ENCODE peak calls at places on chromosomes 12 and 14, in four cellular contexts. One of them, this sample, is unnamed.

GRCh38 chr14:23069413-23069806 is 12.1 kb upstream of the CDH24 start:
- DNase-seq in K562: no peak
- DNase-seq in H1: no peak
- DNase-seq in HepG2: no peak
- DNase-seq in this sample: no peak

GRCh38 chr12:88247241-88247643 is 105.1 kb downstream of the TMTC3 start:
- DNase-seq in K562: peak
- DNase-seq in H1: no peak
- DNase-seq in HepG2: no peak
- DNase-seq in this sample: peak

GRCh38 chr12:31221566-31221945 is 104.4 kb downstream of the SINHCAF start:
- DNase-seq in K562: no peak
- DNase-seq in H1: no peak
- DNase-seq in HepG2: no peak
- DNase-seq in this sample: no peak

GRCh38 chr12:39835517-39836489 is 216.2 kb upstream of the ABCD2 start:
- DNase-seq in K562: no peak
- DNase-seq in H1: no peak
- DNase-seq in HepG2: no peak
- DNase-seq in this sample: no peak

GRCh38 chr14:80456200-80456599 is 244.9 kb upstream of the DIO2 start:
- DNase-seq in K562: no peak
- DNase-seq in H1: no peak
- DNase-seq in HepG2: no peak
- DNase-seq in this sample: no peak

GRCh38 chr14:31084385-31084784 is 58.2 kb upstream of the STRN3 start:
- DNase-seq in K562: peak
- DNase-seq in H1: no peak
- DNase-seq in HepG2: peak
- DNase-seq in this sample: no peak

GRCh38 chr14:91059576-91060471 is 617 bp downstream of the RPS6KA5 start:
- DNase-seq in K562: peak
- DNase-seq in H1: peak
- DNase-seq in HepG2: peak
- DNase-seq in this sample: no peak

GRCh38 chr14:80621701-80622100 is 319.8 kb downstream of the CEP128 start:
- DNase-seq in K562: no peak
- DNase-seq in H1: no peak
- DNase-seq in HepG2: peak
- DNase-seq in this sample: peak

GRCh38 chr12:13486794-13487193 is 290.3 kb downstream of the EMP1 start:
- DNase-seq in K562: no peak
- DNase-seq in H1: no peak
- DNase-seq in HepG2: no peak
- DNase-seq in this sample: no peak

GRCh38 chr14:61528591-61529021 is 166.7 kb upstream of the HIF1A start:
- DNase-seq in K562: no peak
- DNase-seq in H1: no peak
- DNase-seq in HepG2: no peak
- DNase-seq in this sample: no peak

GRCh38 chr12:124025661-124026060 is 52.6 kb downstream of the ZNF664 start:
- DNase-seq in K562: no peak
- DNase-seq in H1: no peak
- DNase-seq in HepG2: no peak
- DNase-seq in this sample: no peak

GRCh38 chr12:19616781-19617180 is 177.5 kb downstream of the AEBP2 start:
- DNase-seq in K562: no peak
- DNase-seq in H1: no peak
- DNase-seq in HepG2: no peak
- DNase-seq in this sample: no peak

GRCh38 chr14:80426686-80427085 is 215.4 kb upstream of the DIO2 start:
- DNase-seq in K562: no peak
- DNase-seq in H1: no peak
- DNase-seq in HepG2: no peak
- DNase-seq in this sample: no peak

GRCh38 chr12:19553177-19553576 is 113.9 kb downstream of the AEBP2 start:
- DNase-seq in K562: no peak
- DNase-seq in H1: no peak
- DNase-seq in HepG2: no peak
- DNase-seq in this sample: no peak

DNA sequence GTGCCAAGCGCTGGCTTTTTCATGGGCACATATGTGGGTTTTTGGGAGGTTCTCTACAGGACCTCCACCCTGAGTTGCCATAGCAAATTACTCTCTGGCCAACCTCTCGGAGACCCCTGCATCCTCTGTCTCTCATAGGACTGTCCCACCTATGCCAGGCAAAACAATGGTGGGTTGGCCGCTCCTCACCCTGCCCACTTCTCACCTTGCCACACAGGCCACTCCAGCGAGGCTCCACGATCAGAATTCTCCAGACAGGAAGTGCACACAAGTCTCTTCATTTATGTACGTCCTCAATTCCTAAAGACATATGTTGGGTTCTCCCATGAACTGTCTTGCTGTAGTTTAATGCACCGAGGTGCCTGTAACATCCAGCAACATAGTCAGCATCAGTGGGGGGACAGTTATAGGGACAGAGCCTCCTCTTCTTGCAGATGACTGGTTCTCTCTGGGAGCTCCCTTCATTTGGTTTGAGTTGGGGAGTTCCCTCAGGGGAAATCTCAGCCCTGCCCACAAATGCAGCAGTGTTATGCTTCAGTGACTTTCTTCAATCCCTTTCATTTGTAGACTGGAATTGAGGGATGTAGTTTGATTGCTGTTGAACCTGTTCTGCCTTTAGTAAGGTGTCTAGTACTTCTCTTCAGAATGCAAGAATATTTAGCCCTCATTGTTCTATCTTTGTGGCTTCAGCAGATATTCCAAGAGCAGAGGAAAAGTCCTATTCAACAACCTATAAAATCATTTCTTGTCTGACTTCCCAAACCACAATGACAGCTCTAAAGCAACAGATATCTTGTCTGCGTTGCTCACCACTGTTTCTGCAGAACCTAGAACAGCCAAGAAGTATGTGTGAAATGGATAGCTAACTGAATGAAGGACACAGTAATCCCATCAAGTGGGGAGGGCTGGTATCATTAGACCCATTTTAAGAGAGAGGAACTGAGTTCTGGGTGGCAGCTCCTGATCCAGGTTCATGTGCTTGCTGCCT is 2.8 kb upstream of the LTBP2 start:
- DNase-seq in K562: no peak
- DNase-seq in H1: no peak
- DNase-seq in HepG2: no peak
- DNase-seq in this sample: no peak
- TF ChIP-seq FOSL1 in K562: no peak
- TF ChIP-seq FOSL1 in H1: no peak
- TF ChIP-seq FOSL1 in HepG2: no peak
- TF ChIP-seq FOSL1 in this sample: no peak

DNA sequence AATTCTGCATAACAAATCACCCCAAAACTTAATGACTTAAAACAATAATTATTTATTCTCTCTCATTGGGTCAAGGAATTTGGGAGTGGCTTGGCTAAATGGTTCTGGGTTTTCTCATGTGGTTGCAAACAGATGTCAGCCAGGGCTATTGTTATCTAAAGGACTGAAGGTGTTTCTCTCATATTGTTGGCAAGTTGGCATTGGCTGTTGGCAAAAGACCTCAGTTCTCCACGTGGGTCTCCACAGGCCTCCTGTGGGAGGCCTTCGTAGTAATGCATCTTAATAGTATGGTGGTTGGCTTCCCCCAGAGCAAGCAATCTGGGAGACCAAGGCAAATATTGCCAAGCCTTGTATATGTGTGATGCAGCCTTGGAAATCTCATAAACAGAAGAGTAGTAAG is 14.4 kb downstream of the GALNT16 start:
- DNase-seq in K562: no peak
- DNase-seq in H1: no peak
- DNase-seq in HepG2: no peak
- DNase-seq in this sample: no peak
- TF ChIP-seq SRF in K562: no peak
- TF ChIP-seq SRF in H1: no peak
- TF ChIP-seq SRF in HepG2: no peak
- TF ChIP-seq SRF in this sample: no peak

DNA sequence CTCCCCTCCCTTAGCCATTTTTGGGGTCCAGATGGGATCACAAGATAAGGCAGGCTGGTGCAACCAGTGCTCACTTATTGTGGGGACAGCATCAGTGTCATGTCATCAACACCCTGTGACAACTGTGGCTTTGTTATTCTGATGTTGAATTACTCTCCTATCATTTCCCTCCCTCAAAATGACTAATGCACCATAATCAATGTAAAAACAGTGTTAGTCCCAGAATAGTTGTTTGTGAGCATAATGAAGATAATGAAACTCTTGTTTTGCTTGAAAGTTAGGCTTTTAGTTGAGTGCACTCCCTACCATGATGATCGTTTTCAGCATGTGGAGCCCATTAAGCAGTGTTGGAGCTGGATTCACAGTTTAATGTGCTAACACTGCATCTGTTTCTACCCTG is 151.4 kb downstream of the TMTC2 start:
- DNase-seq in K562: no peak
- DNase-seq in H1: no peak
- DNase-seq in HepG2: no peak
- DNase-seq in this sample: no peak
- TF ChIP-seq FOSL1 in K562: no peak
- TF ChIP-seq FOSL1 in H1: no peak
- TF ChIP-seq FOSL1 in HepG2: no peak
- TF ChIP-seq FOSL1 in this sample: no peak

DNA sequence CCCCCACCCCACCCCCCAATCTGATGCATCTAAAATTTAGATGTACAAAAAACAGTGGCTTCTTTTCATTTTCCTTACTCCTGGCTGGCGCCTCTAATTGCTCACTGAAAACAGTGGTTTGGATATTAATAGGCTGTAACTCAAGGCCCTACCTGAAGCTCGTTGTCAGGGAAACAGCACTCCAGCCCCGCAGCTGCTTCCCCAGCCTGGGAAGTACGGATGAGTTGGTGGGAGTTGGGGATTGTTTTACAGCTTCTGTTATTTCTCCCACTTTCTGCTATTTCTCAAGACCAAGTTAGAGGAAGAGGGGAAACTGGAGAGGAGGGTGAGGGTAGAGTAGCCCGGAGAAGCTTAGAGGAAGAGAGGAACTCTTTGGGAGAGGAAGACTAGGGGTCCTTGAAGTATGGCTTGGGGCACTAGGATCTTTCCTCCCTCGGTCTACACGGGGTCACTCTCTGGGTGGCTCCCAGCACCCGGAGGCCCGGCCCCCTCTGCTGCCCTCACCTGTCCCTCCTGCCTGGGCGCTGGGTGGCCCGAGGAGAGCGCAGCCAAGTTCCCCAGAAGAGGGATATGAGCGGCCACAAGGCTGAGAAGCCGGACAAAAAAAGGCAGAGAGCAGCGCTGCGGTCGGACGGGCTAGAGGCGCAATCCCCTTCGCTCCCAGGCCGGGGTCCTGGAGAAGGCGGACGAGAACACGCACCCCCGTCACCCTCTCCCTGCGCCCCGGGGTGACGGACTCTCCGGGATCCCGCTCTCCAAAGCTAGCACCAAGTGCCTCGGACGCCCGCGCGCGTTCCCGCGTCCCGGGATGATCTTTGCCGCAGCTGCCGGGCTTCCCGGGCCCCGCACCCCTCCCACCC is 702 bp downstream of the SPTB start:
- DNase-seq in K562: peak
- DNase-seq in H1: no peak
- DNase-seq in HepG2: no peak
- DNase-seq in this sample: no peak
- TF ChIP-seq SRF in K562: no peak
- TF ChIP-seq SRF in H1: no peak
- TF ChIP-seq SRF in HepG2: no peak
- TF ChIP-seq SRF in this sample: no peak

GRCh38 chr12:100398307-100398706 is 41.4 kb downstream of the SLC17A8 start:
- DNase-seq in K562: no peak
- DNase-seq in H1: no peak
- DNase-seq in HepG2: no peak
- DNase-seq in this sample: no peak

GRCh38 chr12:100404769-100405407 is 48.0 kb downstream of the SLC17A8 start:
- DNase-seq in K562: peak
- DNase-seq in H1: peak
- DNase-seq in HepG2: peak
- DNase-seq in this sample: peak

GRCh38 chr12:100401660-100402059 is 44.8 kb downstream of the SLC17A8 start:
- DNase-seq in K562: no peak
- DNase-seq in H1: no peak
- DNase-seq in HepG2: no peak
- DNase-seq in this sample: no peak

GRCh38 chr12:100399095-100399494 is 42.2 kb downstream of the SLC17A8 start:
- DNase-seq in K562: no peak
- DNase-seq in H1: no peak
- DNase-seq in HepG2: no peak
- DNase-seq in this sample: no peak

GRCh38 chr12:100403446-100403845 is 46.6 kb downstream of the SLC17A8 start:
- DNase-seq in K562: no peak
- DNase-seq in H1: no peak
- DNase-seq in HepG2: no peak
- DNase-seq in this sample: no peak
- TF ChIP-seq FOSL1 in K562: no peak
- TF ChIP-seq FOSL1 in H1: no peak
- TF ChIP-seq FOSL1 in HepG2: no peak
- TF ChIP-seq FOSL1 in this sample: no peak

GRCh38 chr14:73634333-73634833 is 10.4 kb upstream of the DNAL1 start:
- DNase-seq in K562: no peak
- DNase-seq in H1: peak
- DNase-seq in HepG2: no peak
- DNase-seq in this sample: no peak
- TF ChIP-seq SRF in K562: no peak
- TF ChIP-seq SRF in H1: no peak
- TF ChIP-seq SRF in HepG2: no peak
- TF ChIP-seq SRF in this sample: no peak

GRCh38 chr14:60510254-60510975 is 1.5 kb downstream of the SIX6 start:
- DNase-seq in K562: no peak
- DNase-seq in H1: no peak
- DNase-seq in HepG2: no peak
- DNase-seq in this sample: no peak

GRCh38 chr14:60508707-60509437 is at the start of gene SIX6:
- DNase-seq in K562: no peak
- DNase-seq in H1: no peak
- DNase-seq in HepG2: no peak
- DNase-seq in this sample: no peak

GRCh38 chr14:60510976-60511599 is 2.1 kb downstream of the SIX6 start:
- DNase-seq in K562: no peak
- DNase-seq in H1: no peak
- DNase-seq in HepG2: no peak
- DNase-seq in this sample: no peak

GRCh38 chr14:60508363-60508706 is 611 bp upstream of the SIX6 start:
- DNase-seq in K562: no peak
- DNase-seq in H1: no peak
- DNase-seq in HepG2: no peak
- DNase-seq in this sample: no peak

GRCh38 chr14:60509438-60510253 is 700 bp downstream of the SIX6 start:
- DNase-seq in K562: no peak
- DNase-seq in H1: no peak
- DNase-seq in HepG2: no peak
- DNase-seq in this sample: no peak
- TF ChIP-seq FOSL1 in K562: no peak
- TF ChIP-seq FOSL1 in H1: no peak
- TF ChIP-seq FOSL1 in HepG2: no peak
- TF ChIP-seq FOSL1 in this sample: no peak

GRCh38 chr14:74980398-74980745 is 22.3 kb upstream of the EIF2B2 start:
- DNase-seq in K562: no peak
- DNase-seq in H1: no peak
- DNase-seq in HepG2: no peak
- DNase-seq in this sample: no peak
- TF ChIP-seq SRF in K562: no peak
- TF ChIP-seq SRF in H1: no peak
- TF ChIP-seq SRF in HepG2: no peak
- TF ChIP-seq SRF in this sample: no peak

This sample was measured in HCT116.